ENCODE peak calls at places on chromosomes 13 and 19, in eight cellular contexts. One of them, this sample, is unnamed.

GRCh38 chr19:18160792-18161690 is 8.1 kb downstream of the PIK3R2 start:
- DNase-seq in choroid plexus epithelial cell: peak; percentile 53
- DNase-seq in H1: peak; percentile 92
- DNase-seq in ovary: peak; percentile 85
- DNase-seq in AG10803: peak; percentile 38
- DNase-seq in fibroblast of lung: peak; percentile 26
- DNase-seq in foreskin fibroblast: peak; percentile 44
- DNase-seq in IMR-90: peak; percentile 28
- DNase-seq in this sample: no peak

GRCh38 chr13:51781246-51782022 is 22.5 kb downstream of the DHRS12 start:
- DNase-seq in H1: no peak
- DNase-seq in fibroblast of lung: peak; percentile 31
- DNase-seq in choroid plexus epithelial cell: peak; percentile 57
- DNase-seq in foreskin fibroblast: no peak
- DNase-seq in AG10803: no peak
- DNase-seq in ovary: no peak
- DNase-seq in IMR-90: peak; percentile 24
- DNase-seq in this sample: no peak

GRCh38 chr19:38838208-38838985 is 6.8 kb upstream of the ECH1 start:
- DNase-seq in IMR-90: no peak
- DNase-seq in fibroblast of lung: no peak
- DNase-seq in ovary: no peak
- DNase-seq in AG10803: no peak
- DNase-seq in choroid plexus epithelial cell: peak; percentile 26
- DNase-seq in H1: no peak
- DNase-seq in foreskin fibroblast: no peak
- DNase-seq in this sample: no peak

GRCh38 chr13:45369116-45369515 is 28.1 kb upstream of the TPT1 start:
- DNase-seq in AG10803: no peak
- DNase-seq in ovary: no peak
- DNase-seq in IMR-90: no peak
- DNase-seq in choroid plexus epithelial cell: no peak
- DNase-seq in fibroblast of lung: no peak
- DNase-seq in H1: no peak
- DNase-seq in foreskin fibroblast: no peak
- DNase-seq in this sample: no peak

GRCh38 chr13:60679131-60679530 is 282.1 kb downstream of the TDRD3 start:
- DNase-seq in AG10803: no peak
- DNase-seq in choroid plexus epithelial cell: no peak
- DNase-seq in ovary: no peak
- DNase-seq in fibroblast of lung: no peak
- DNase-seq in foreskin fibroblast: no peak
- DNase-seq in IMR-90: no peak
- DNase-seq in H1: no peak
- DNase-seq in this sample: no peak

GRCh38 chr13:98444381-98444780 is 132.5 kb downstream of the STK24 start:
- DNase-seq in foreskin fibroblast: no peak
- DNase-seq in choroid plexus epithelial cell: no peak
- DNase-seq in H1: no peak
- DNase-seq in fibroblast of lung: no peak
- DNase-seq in IMR-90: no peak
- DNase-seq in ovary: no peak
- DNase-seq in AG10803: no peak
- DNase-seq in this sample: no peak

GRCh38 chr19:16363133-16363851 is 38.7 kb downstream of the KLF2 start:
- DNase-seq in choroid plexus epithelial cell: no peak
- DNase-seq in foreskin fibroblast: no peak
- DNase-seq in AG10803: no peak
- DNase-seq in ovary: no peak
- DNase-seq in fibroblast of lung: no peak
- DNase-seq in H1: no peak
- DNase-seq in IMR-90: no peak
- DNase-seq in this sample: no peak

GRCh38 chr19:50252111-50252886 is 48.9 kb downstream of the MYH14 start:
- DNase-seq in foreskin fibroblast: peak; percentile 4
- DNase-seq in AG10803: no peak
- DNase-seq in H1: peak; percentile 92
- DNase-seq in choroid plexus epithelial cell: peak; percentile 13
- DNase-seq in ovary: no peak
- DNase-seq in IMR-90: no peak
- DNase-seq in fibroblast of lung: peak; percentile 3
- DNase-seq in this sample: no peak

GRCh38 chr19:3061214-3062161 is 807 bp downstream of the TLE5 start:
- DNase-seq in IMR-90: peak; percentile 17
- DNase-seq in H1: no peak
- DNase-seq in fibroblast of lung: peak; percentile 42
- DNase-seq in AG10803: peak; percentile 36
- DNase-seq in foreskin fibroblast: no peak
- DNase-seq in ovary: peak; percentile 84
- DNase-seq in choroid plexus epithelial cell: peak; percentile 34
- DNase-seq in this sample: no peak

GRCh38 chr13:21137696-21138095 is 38.7 kb downstream of the SKA3 start:
- DNase-seq in foreskin fibroblast: peak; percentile 26
- DNase-seq in choroid plexus epithelial cell: peak; percentile 55
- DNase-seq in ovary: no peak
- DNase-seq in fibroblast of lung: peak; percentile 26
- DNase-seq in IMR-90: peak; percentile 49
- DNase-seq in H1: no peak
- DNase-seq in AG10803: peak; percentile 8
- DNase-seq in this sample: no peak

GRCh38 chr19:17281391-17282304 is at the start of gene ANKLE1:
- DNase-seq in ovary: peak; percentile 46
- DNase-seq in AG10803: no peak
- DNase-seq in H1: peak; percentile 79
- DNase-seq in IMR-90: no peak
- DNase-seq in fibroblast of lung: no peak
- DNase-seq in choroid plexus epithelial cell: no peak
- DNase-seq in foreskin fibroblast: no peak
- DNase-seq in this sample: no peak

GRCh38 chr13:109148243-109148642 is 518.8 kb downstream of the MYO16 start:
- DNase-seq in AG10803: peak; percentile 55
- DNase-seq in choroid plexus epithelial cell: peak; percentile 53
- DNase-seq in foreskin fibroblast: peak; percentile 73
- DNase-seq in fibroblast of lung: peak; percentile 61
- DNase-seq in ovary: no peak
- DNase-seq in IMR-90: peak; percentile 87
- DNase-seq in H1: no peak
- DNase-seq in this sample: no peak

GRCh38 chr19:17553256-17553655 is 2.2 kb upstream of the COLGALT1 start:
- DNase-seq in choroid plexus epithelial cell: peak; percentile 97
- DNase-seq in AG10803: peak; percentile 96
- DNase-seq in fibroblast of lung: peak; percentile 92
- DNase-seq in IMR-90: peak; percentile 95
- DNase-seq in H1: no peak
- DNase-seq in foreskin fibroblast: peak; percentile 91
- DNase-seq in ovary: peak; percentile 60
- DNase-seq in this sample: no peak

GRCh38 chr13:22278336-22278929 is 607.6 kb downstream of the FGF9 start:
- DNase-seq in AG10803: peak; percentile 42
- DNase-seq in ovary: peak; percentile 33
- DNase-seq in foreskin fibroblast: no peak
- DNase-seq in IMR-90: peak; percentile 63
- DNase-seq in choroid plexus epithelial cell: peak; percentile 0
- DNase-seq in fibroblast of lung: no peak
- DNase-seq in H1: peak; percentile 67
- DNase-seq in this sample: no peak

GRCh38 chr13:73189365-73189764 is 130.6 kb downstream of the KLF5 start:
- DNase-seq in H1: no peak
- DNase-seq in AG10803: no peak
- DNase-seq in ovary: no peak
- DNase-seq in fibroblast of lung: no peak
- DNase-seq in choroid plexus epithelial cell: no peak
- DNase-seq in foreskin fibroblast: no peak
- DNase-seq in IMR-90: no peak
- DNase-seq in this sample: no peak

GRCh38 chr19:48608798-48609263 is 2.3 kb downstream of the SPACA4 start:
- DNase-seq in fibroblast of lung: peak; percentile 37
- DNase-seq in ovary: no peak
- DNase-seq in AG10803: peak; percentile 43
- DNase-seq in choroid plexus epithelial cell: peak; percentile 52
- DNase-seq in foreskin fibroblast: no peak
- DNase-seq in H1: peak; percentile 76
- DNase-seq in IMR-90: no peak
- DNase-seq in this sample: no peak
- TF ChIP-seq CTCF in fibroblast of lung: peak; percentile 55
- TF ChIP-seq CTCF in ovary: peak; percentile 19
- TF ChIP-seq CTCF in AG10803: peak; percentile 66
- TF ChIP-seq CTCF in choroid plexus epithelial cell: peak; percentile 67
- TF ChIP-seq CTCF in foreskin fibroblast: peak; percentile 58
- TF ChIP-seq CTCF in H1: peak; percentile 78
- TF ChIP-seq CTCF in IMR-90: peak; percentile 61
- TF ChIP-seq CTCF in this sample: peak; percentile 70

GRCh38 chr19:42303876-42304275 is 1.5 kb upstream of the PAFAH1B3 start:
- DNase-seq in foreskin fibroblast: no peak
- DNase-seq in fibroblast of lung: no peak
- DNase-seq in H1: no peak
- DNase-seq in IMR-90: no peak
- DNase-seq in choroid plexus epithelial cell: no peak
- DNase-seq in AG10803: no peak
- DNase-seq in ovary: no peak
- DNase-seq in this sample: no peak
- H3K4me3 ChIP-seq in foreskin fibroblast: no peak overlapping the region
- H3K4me3 ChIP-seq in fibroblast of lung: no peak overlapping the region
- H3K4me3 ChIP-seq in H1: no peak overlapping the region
- H3K4me3 ChIP-seq in IMR-90: no peak overlapping the region
- H3K4me3 ChIP-seq in choroid plexus epithelial cell: no peak overlapping the region
- H3K4me3 ChIP-seq in AG10803: no peak overlapping the region
- H3K4me3 ChIP-seq in ovary: no peak overlapping the region
- H3K4me3 ChIP-seq in this sample: no peak overlapping the region

GRCh38 chr13:110239280-110240120 is 67.5 kb downstream of the COL4A1 start:
- DNase-seq in H1: peak; percentile 19
- DNase-seq in IMR-90: no peak
- DNase-seq in choroid plexus epithelial cell: peak; percentile 57
- DNase-seq in AG10803: no peak
- DNase-seq in ovary: no peak
- DNase-seq in fibroblast of lung: no peak
- DNase-seq in foreskin fibroblast: no peak
- DNase-seq in this sample: no peak
- TF ChIP-seq CTCF in H1: no peak
- TF ChIP-seq CTCF in IMR-90: peak; percentile 10
- TF ChIP-seq CTCF in choroid plexus epithelial cell: peak; percentile 31
- TF ChIP-seq CTCF in AG10803: no peak
- TF ChIP-seq CTCF in ovary: no peak
- TF ChIP-seq CTCF in fibroblast of lung: no peak
- TF ChIP-seq CTCF in foreskin fibroblast: no peak
- TF ChIP-seq CTCF in this sample: no peak

GRCh38 chr19:14669940-14670339 is 4.7 kb downstream of the ADGRE3 start:
- DNase-seq in foreskin fibroblast: no peak
- DNase-seq in AG10803: no peak
- DNase-seq in fibroblast of lung: no peak
- DNase-seq in H1: no peak
- DNase-seq in choroid plexus epithelial cell: no peak
- DNase-seq in ovary: no peak
- DNase-seq in IMR-90: no peak
- DNase-seq in this sample: no peak

GRCh38 chr19:14674764-14675163 is at the start of gene ADGRE3:
- DNase-seq in IMR-90: no peak
- DNase-seq in fibroblast of lung: no peak
- DNase-seq in H1: no peak
- DNase-seq in AG10803: no peak
- DNase-seq in ovary: no peak
- DNase-seq in foreskin fibroblast: no peak
- DNase-seq in choroid plexus epithelial cell: peak; percentile 28
- DNase-seq in this sample: no peak

GRCh38 chr19:14672043-14672872 is 2.4 kb downstream of the ADGRE3 start:
- DNase-seq in ovary: no peak
- DNase-seq in foreskin fibroblast: no peak
- DNase-seq in H1: no peak
- DNase-seq in IMR-90: no peak
- DNase-seq in AG10803: no peak
- DNase-seq in fibroblast of lung: no peak
- DNase-seq in choroid plexus epithelial cell: no peak
- DNase-seq in this sample: no peak

GRCh38 chr19:14670408-14670807 is 4.2 kb downstream of the ADGRE3 start:
- DNase-seq in choroid plexus epithelial cell: no peak
- DNase-seq in foreskin fibroblast: no peak
- DNase-seq in fibroblast of lung: no peak
- DNase-seq in ovary: no peak
- DNase-seq in H1: no peak
- DNase-seq in AG10803: no peak
- DNase-seq in IMR-90: no peak
- DNase-seq in this sample: no peak

GRCh38 chr19:14673088-14673487 is 1.6 kb downstream of the ADGRE3 start:
- DNase-seq in IMR-90: no peak
- DNase-seq in foreskin fibroblast: no peak
- DNase-seq in ovary: no peak
- DNase-seq in H1: no peak
- DNase-seq in fibroblast of lung: no peak
- DNase-seq in choroid plexus epithelial cell: no peak
- DNase-seq in AG10803: no peak
- DNase-seq in this sample: no peak
- H3K4me3 ChIP-seq in IMR-90: no peak overlapping the region
- H3K4me3 ChIP-seq in foreskin fibroblast: no peak overlapping the region
- H3K4me3 ChIP-seq in ovary: no peak overlapping the region
- H3K4me3 ChIP-seq in H1: no peak overlapping the region
- H3K4me3 ChIP-seq in fibroblast of lung: no peak overlapping the region
- H3K4me3 ChIP-seq in choroid plexus epithelial cell: no peak overlapping the region
- H3K4me3 ChIP-seq in AG10803: no peak overlapping the region
- H3K4me3 ChIP-seq in this sample: no peak overlapping the region

GRCh38 chr13:77811981-77812380 is 106.7 kb downstream of the EDNRB start:
- DNase-seq in H1: no peak
- DNase-seq in choroid plexus epithelial cell: no peak
- DNase-seq in IMR-90: no peak
- DNase-seq in AG10803: no peak
- DNase-seq in fibroblast of lung: no peak
- DNase-seq in ovary: no peak
- DNase-seq in foreskin fibroblast: no peak
- DNase-seq in this sample: no peak

GRCh38 chr13:77815330-77815729 is 103.3 kb downstream of the EDNRB start:
- DNase-seq in IMR-90: no peak
- DNase-seq in AG10803: no peak
- DNase-seq in foreskin fibroblast: no peak
- DNase-seq in H1: no peak
- DNase-seq in choroid plexus epithelial cell: no peak
- DNase-seq in ovary: no peak
- DNase-seq in fibroblast of lung: no peak
- DNase-seq in this sample: no peak

GRCh38 chr13:77810891-77811290 is 107.7 kb downstream of the EDNRB start:
- DNase-seq in fibroblast of lung: no peak
- DNase-seq in AG10803: no peak
- DNase-seq in foreskin fibroblast: no peak
- DNase-seq in IMR-90: no peak
- DNase-seq in H1: no peak
- DNase-seq in ovary: no peak
- DNase-seq in choroid plexus epithelial cell: no peak
- DNase-seq in this sample: no peak

GRCh38 chr13:77810430-77810829 is 108.2 kb downstream of the EDNRB start:
- DNase-seq in H1: no peak
- DNase-seq in choroid plexus epithelial cell: peak; percentile 51
- DNase-seq in AG10803: peak; percentile 23
- DNase-seq in ovary: no peak
- DNase-seq in fibroblast of lung: peak; percentile 12
- DNase-seq in IMR-90: peak; percentile 34
- DNase-seq in foreskin fibroblast: no peak
- DNase-seq in this sample: no peak
- TF ChIP-seq CTCF in H1: no peak
- TF ChIP-seq CTCF in choroid plexus epithelial cell: peak; percentile 63
- TF ChIP-seq CTCF in AG10803: peak; percentile 55
- TF ChIP-seq CTCF in ovary: no peak
- TF ChIP-seq CTCF in fibroblast of lung: peak; percentile 29
- TF ChIP-seq CTCF in IMR-90: peak; percentile 39
- TF ChIP-seq CTCF in foreskin fibroblast: peak; percentile 16
- TF ChIP-seq CTCF in this sample: peak; percentile 56

This sample was measured in retinal pigment epithelial cell.